ENCODE peak calls at places on chromosomes 2 and 18, in seven cellular contexts. One of them, this sample, is unnamed.

GRCh38 chr18:11512096-11513030 is 97.0 kb upstream of the SLC35G4 start:
- DNase-seq in HEK293T: no peak
- DNase-seq in skeletal muscle cell: no peak
- DNase-seq in activated T-cell treated with anti-CD3 and anti-CD28 coated beads, Interleukin-2, amount 50 U/mL, for 72 hours: no peak
- DNase-seq in activated CD8-positive, alpha-beta memory T cell treated with anti-CD3 and anti-CD28 coated beads for 48 hours: no peak
- DNase-seq in GM23338: peak
- DNase-seq in GF-D8: no peak
- DNase-seq in this sample: no peak

GRCh38 chr2:191645807-191646611 is 31.9 kb upstream of the NABP1 start:
- DNase-seq in HEK293T: no peak
- DNase-seq in skeletal muscle cell: no peak
- DNase-seq in activated T-cell treated with anti-CD3 and anti-CD28 coated beads, Interleukin-2, amount 50 U/mL, for 72 hours: no peak
- DNase-seq in activated CD8-positive, alpha-beta memory T cell treated with anti-CD3 and anti-CD28 coated beads for 48 hours: no peak
- DNase-seq in GM23338: no peak
- DNase-seq in GF-D8: no peak
- DNase-seq in this sample: no peak

GRCh38 chr2:217890445-217890844 is 112.3 kb downstream of the TNS1 start:
- DNase-seq in HEK293T: no peak
- DNase-seq in skeletal muscle cell: peak
- DNase-seq in activated T-cell treated with anti-CD3 and anti-CD28 coated beads, Interleukin-2, amount 50 U/mL, for 72 hours: no peak
- DNase-seq in activated CD8-positive, alpha-beta memory T cell treated with anti-CD3 and anti-CD28 coated beads for 48 hours: no peak
- DNase-seq in GM23338: no peak
- DNase-seq in GF-D8: no peak
- DNase-seq in this sample: no peak

GRCh38 chr18:37565138-37565984 is at the start of gene CELF4:
- DNase-seq in HEK293T: peak
- DNase-seq in skeletal muscle cell: no peak
- DNase-seq in activated T-cell treated with anti-CD3 and anti-CD28 coated beads, Interleukin-2, amount 50 U/mL, for 72 hours: no peak
- DNase-seq in activated CD8-positive, alpha-beta memory T cell treated with anti-CD3 and anti-CD28 coated beads for 48 hours: no peak
- DNase-seq in GM23338: peak
- DNase-seq in GF-D8: no peak
- DNase-seq in this sample: no peak

GRCh38 chr2:95074663-95075439 is 46.8 kb downstream of the MRPS5 start:
- DNase-seq in HEK293T: no peak
- DNase-seq in skeletal muscle cell: no peak
- DNase-seq in activated T-cell treated with anti-CD3 and anti-CD28 coated beads, Interleukin-2, amount 50 U/mL, for 72 hours: peak
- DNase-seq in activated CD8-positive, alpha-beta memory T cell treated with anti-CD3 and anti-CD28 coated beads for 48 hours: no peak
- DNase-seq in GM23338: no peak
- DNase-seq in GF-D8: no peak
- DNase-seq in this sample: peak

GRCh38 chr2:18247282-18248110 is 313.0 kb downstream of the RDH14 start:
- DNase-seq in HEK293T: no peak
- DNase-seq in skeletal muscle cell: no peak
- DNase-seq in activated T-cell treated with anti-CD3 and anti-CD28 coated beads, Interleukin-2, amount 50 U/mL, for 72 hours: no peak
- DNase-seq in activated CD8-positive, alpha-beta memory T cell treated with anti-CD3 and anti-CD28 coated beads for 48 hours: no peak
- DNase-seq in GM23338: no peak
- DNase-seq in GF-D8: no peak
- DNase-seq in this sample: no peak

GRCh38 chr18:69686861-69687260 is 260.8 kb downstream of the CD226 start:
- DNase-seq in HEK293T: no peak
- DNase-seq in skeletal muscle cell: no peak
- DNase-seq in activated T-cell treated with anti-CD3 and anti-CD28 coated beads, Interleukin-2, amount 50 U/mL, for 72 hours: no peak
- DNase-seq in activated CD8-positive, alpha-beta memory T cell treated with anti-CD3 and anti-CD28 coated beads for 48 hours: no peak
- DNase-seq in GM23338: no peak
- DNase-seq in GF-D8: no peak
- DNase-seq in this sample: no peak

GRCh38 chr2:186848873-186849578 is at the start of gene ZSWIM2:
- DNase-seq in HEK293T: peak
- DNase-seq in skeletal muscle cell: peak
- DNase-seq in activated T-cell treated with anti-CD3 and anti-CD28 coated beads, Interleukin-2, amount 50 U/mL, for 72 hours: peak
- DNase-seq in activated CD8-positive, alpha-beta memory T cell treated with anti-CD3 and anti-CD28 coated beads for 48 hours: no peak
- DNase-seq in GM23338: peak
- DNase-seq in GF-D8: no peak
- DNase-seq in this sample: peak

GRCh38 chr2:23465982-23466381 is 81.0 kb downstream of the KLHL29 start:
- DNase-seq in HEK293T: no peak
- DNase-seq in skeletal muscle cell: no peak
- DNase-seq in activated T-cell treated with anti-CD3 and anti-CD28 coated beads, Interleukin-2, amount 50 U/mL, for 72 hours: no peak
- DNase-seq in activated CD8-positive, alpha-beta memory T cell treated with anti-CD3 and anti-CD28 coated beads for 48 hours: no peak
- DNase-seq in GM23338: no peak
- DNase-seq in GF-D8: no peak
- DNase-seq in this sample: no peak

GRCh38 chr2:47601518-47602015 is 181.4 kb upstream of the MSH6 start:
- DNase-seq in HEK293T: no peak
- DNase-seq in skeletal muscle cell: no peak
- DNase-seq in activated T-cell treated with anti-CD3 and anti-CD28 coated beads, Interleukin-2, amount 50 U/mL, for 72 hours: no peak
- DNase-seq in activated CD8-positive, alpha-beta memory T cell treated with anti-CD3 and anti-CD28 coated beads for 48 hours: no peak
- DNase-seq in GM23338: no peak
- DNase-seq in GF-D8: no peak
- DNase-seq in this sample: no peak

GRCh38 chr2:190882831-190883582 is 2.4 kb downstream of the GLS start:
- DNase-seq in HEK293T: no peak
- DNase-seq in skeletal muscle cell: no peak
- DNase-seq in activated T-cell treated with anti-CD3 and anti-CD28 coated beads, Interleukin-2, amount 50 U/mL, for 72 hours: no peak
- DNase-seq in activated CD8-positive, alpha-beta memory T cell treated with anti-CD3 and anti-CD28 coated beads for 48 hours: no peak
- DNase-seq in GM23338: no peak
- DNase-seq in GF-D8: no peak
- DNase-seq in this sample: no peak

GRCh38 chr2:106011993-106012392 is 182.1 kb downstream of the UXS1 start:
- DNase-seq in HEK293T: no peak
- DNase-seq in skeletal muscle cell: no peak
- DNase-seq in activated T-cell treated with anti-CD3 and anti-CD28 coated beads, Interleukin-2, amount 50 U/mL, for 72 hours: no peak
- DNase-seq in activated CD8-positive, alpha-beta memory T cell treated with anti-CD3 and anti-CD28 coated beads for 48 hours: no peak
- DNase-seq in GM23338: no peak
- DNase-seq in GF-D8: no peak
- DNase-seq in this sample: no peak

GRCh38 chr18:59787998-59788875 is 91.0 kb upstream of the CCBE1 start:
- DNase-seq in HEK293T: peak
- DNase-seq in skeletal muscle cell: peak
- DNase-seq in activated T-cell treated with anti-CD3 and anti-CD28 coated beads, Interleukin-2, amount 50 U/mL, for 72 hours: no peak
- DNase-seq in activated CD8-positive, alpha-beta memory T cell treated with anti-CD3 and anti-CD28 coated beads for 48 hours: no peak
- DNase-seq in GM23338: no peak
- DNase-seq in GF-D8: no peak
- DNase-seq in this sample: no peak

GRCh38 chr2:1591978-1592907 is 152.1 kb downstream of the PXDN start:
- DNase-seq in HEK293T: peak
- DNase-seq in skeletal muscle cell: peak
- DNase-seq in activated T-cell treated with anti-CD3 and anti-CD28 coated beads, Interleukin-2, amount 50 U/mL, for 72 hours: no peak
- DNase-seq in activated CD8-positive, alpha-beta memory T cell treated with anti-CD3 and anti-CD28 coated beads for 48 hours: no peak
- DNase-seq in GM23338: peak
- DNase-seq in GF-D8: no peak
- DNase-seq in this sample: no peak

GRCh38 chr2:59713577-59713976 is 839.9 kb downstream of the BCL11A start:
- DNase-seq in HEK293T: no peak
- DNase-seq in skeletal muscle cell: no peak
- DNase-seq in activated T-cell treated with anti-CD3 and anti-CD28 coated beads, Interleukin-2, amount 50 U/mL, for 72 hours: no peak
- DNase-seq in activated CD8-positive, alpha-beta memory T cell treated with anti-CD3 and anti-CD28 coated beads for 48 hours: no peak
- DNase-seq in GM23338: no peak
- DNase-seq in GF-D8: no peak
- DNase-seq in this sample: no peak

GRCh38 chr2:109382946-109383345 is 230.8 kb downstream of the SEPTIN10 start:
- DNase-seq in HEK293T: no peak
- DNase-seq in skeletal muscle cell: peak
- DNase-seq in activated T-cell treated with anti-CD3 and anti-CD28 coated beads, Interleukin-2, amount 50 U/mL, for 72 hours: no peak
- DNase-seq in activated CD8-positive, alpha-beta memory T cell treated with anti-CD3 and anti-CD28 coated beads for 48 hours: no peak
- DNase-seq in GM23338: peak
- DNase-seq in GF-D8: no peak
- DNase-seq in this sample: peak

GRCh38 chr2:163601377-163601776 is 134.4 kb downstream of the FIGN start:
- DNase-seq in HEK293T: no peak
- DNase-seq in skeletal muscle cell: no peak
- DNase-seq in activated T-cell treated with anti-CD3 and anti-CD28 coated beads, Interleukin-2, amount 50 U/mL, for 72 hours: no peak
- DNase-seq in activated CD8-positive, alpha-beta memory T cell treated with anti-CD3 and anti-CD28 coated beads for 48 hours: no peak
- DNase-seq in GM23338: peak
- DNase-seq in GF-D8: no peak
- DNase-seq in this sample: no peak

GRCh38 chr2:75482398-75482797 is 78.3 kb downstream of the EVA1A start:
- DNase-seq in HEK293T: no peak
- DNase-seq in skeletal muscle cell: no peak
- DNase-seq in activated T-cell treated with anti-CD3 and anti-CD28 coated beads, Interleukin-2, amount 50 U/mL, for 72 hours: no peak
- DNase-seq in activated CD8-positive, alpha-beta memory T cell treated with anti-CD3 and anti-CD28 coated beads for 48 hours: no peak
- DNase-seq in GM23338: no peak
- DNase-seq in GF-D8: no peak
- DNase-seq in this sample: no peak

GRCh38 chr2:96622544-96622943 is 15.6 kb downstream of the KANSL3 start:
- DNase-seq in HEK293T: no peak
- DNase-seq in skeletal muscle cell: no peak
- DNase-seq in activated T-cell treated with anti-CD3 and anti-CD28 coated beads, Interleukin-2, amount 50 U/mL, for 72 hours: no peak
- DNase-seq in activated CD8-positive, alpha-beta memory T cell treated with anti-CD3 and anti-CD28 coated beads for 48 hours: no peak
- DNase-seq in GM23338: no peak
- DNase-seq in GF-D8: no peak
- DNase-seq in this sample: no peak

GRCh38 chr2:231514225-231514950 is 15.9 kb downstream of the NMUR1 start:
- DNase-seq in HEK293T: peak
- DNase-seq in skeletal muscle cell: peak
- DNase-seq in activated T-cell treated with anti-CD3 and anti-CD28 coated beads, Interleukin-2, amount 50 U/mL, for 72 hours: peak
- DNase-seq in activated CD8-positive, alpha-beta memory T cell treated with anti-CD3 and anti-CD28 coated beads for 48 hours: peak
- DNase-seq in GM23338: peak
- DNase-seq in GF-D8: peak
- DNase-seq in this sample: peak

GRCh38 chr2:219219113-219219696 is 447 bp upstream of the ABCB6 start:
- DNase-seq in HEK293T: no peak
- DNase-seq in skeletal muscle cell: no peak
- DNase-seq in activated T-cell treated with anti-CD3 and anti-CD28 coated beads, Interleukin-2, amount 50 U/mL, for 72 hours: no peak
- DNase-seq in activated CD8-positive, alpha-beta memory T cell treated with anti-CD3 and anti-CD28 coated beads for 48 hours: no peak
- DNase-seq in GM23338: peak
- DNase-seq in GF-D8: no peak
- DNase-seq in this sample: no peak

GRCh38 chr2:234495801-234496441 is 960 bp downstream of the ARL4C start:
- DNase-seq in HEK293T: no peak
- DNase-seq in skeletal muscle cell: no peak
- DNase-seq in activated T-cell treated with anti-CD3 and anti-CD28 coated beads, Interleukin-2, amount 50 U/mL, for 72 hours: peak
- DNase-seq in activated CD8-positive, alpha-beta memory T cell treated with anti-CD3 and anti-CD28 coated beads for 48 hours: no peak
- DNase-seq in GM23338: peak
- DNase-seq in GF-D8: no peak
- DNase-seq in this sample: no peak

GRCh38 chr18:76426738-76427305 is 68.2 kb downstream of the ZNF516 start:
- DNase-seq in HEK293T: peak
- DNase-seq in skeletal muscle cell: no peak
- DNase-seq in activated T-cell treated with anti-CD3 and anti-CD28 coated beads, Interleukin-2, amount 50 U/mL, for 72 hours: peak
- DNase-seq in activated CD8-positive, alpha-beta memory T cell treated with anti-CD3 and anti-CD28 coated beads for 48 hours: no peak
- DNase-seq in GM23338: peak
- DNase-seq in GF-D8: no peak
- DNase-seq in this sample: no peak

GRCh38 chr18:51300912-51301311 is 103.4 kb upstream of the MEX3C start:
- DNase-seq in HEK293T: no peak
- DNase-seq in skeletal muscle cell: no peak
- DNase-seq in activated T-cell treated with anti-CD3 and anti-CD28 coated beads, Interleukin-2, amount 50 U/mL, for 72 hours: no peak
- DNase-seq in activated CD8-positive, alpha-beta memory T cell treated with anti-CD3 and anti-CD28 coated beads for 48 hours: no peak
- DNase-seq in GM23338: no peak
- DNase-seq in GF-D8: no peak
- DNase-seq in this sample: no peak

GRCh38 chr2:239300871-239301742 is 99.7 kb downstream of the HDAC4 start:
- DNase-seq in HEK293T: no peak
- DNase-seq in skeletal muscle cell: no peak
- DNase-seq in activated T-cell treated with anti-CD3 and anti-CD28 coated beads, Interleukin-2, amount 50 U/mL, for 72 hours: no peak
- DNase-seq in activated CD8-positive, alpha-beta memory T cell treated with anti-CD3 and anti-CD28 coated beads for 48 hours: no peak
- DNase-seq in GM23338: no peak
- DNase-seq in GF-D8: no peak
- DNase-seq in this sample: no peak

GRCh38 chr2:184814428-184814827 is 216.1 kb downstream of the ZNF804A start:
- DNase-seq in HEK293T: no peak
- DNase-seq in skeletal muscle cell: no peak
- DNase-seq in activated T-cell treated with anti-CD3 and anti-CD28 coated beads, Interleukin-2, amount 50 U/mL, for 72 hours: no peak
- DNase-seq in activated CD8-positive, alpha-beta memory T cell treated with anti-CD3 and anti-CD28 coated beads for 48 hours: no peak
- DNase-seq in GM23338: peak
- DNase-seq in GF-D8: no peak
- DNase-seq in this sample: no peak

GRCh38 chr2:112583497-112584133 is 794 bp upstream of the CHCHD5 start:
- DNase-seq in HEK293T: no peak
- DNase-seq in skeletal muscle cell: no peak
- DNase-seq in activated T-cell treated with anti-CD3 and anti-CD28 coated beads, Interleukin-2, amount 50 U/mL, for 72 hours: no peak
- DNase-seq in activated CD8-positive, alpha-beta memory T cell treated with anti-CD3 and anti-CD28 coated beads for 48 hours: peak
- DNase-seq in GM23338: no peak
- DNase-seq in GF-D8: peak
- DNase-seq in this sample: no peak

GRCh38 chr2:46954951-46955571 is 39.5 kb upstream of the MCFD2 start:
- DNase-seq in HEK293T: no peak
- DNase-seq in skeletal muscle cell: peak
- DNase-seq in activated T-cell treated with anti-CD3 and anti-CD28 coated beads, Interleukin-2, amount 50 U/mL, for 72 hours: no peak
- DNase-seq in activated CD8-positive, alpha-beta memory T cell treated with anti-CD3 and anti-CD28 coated beads for 48 hours: no peak
- DNase-seq in GM23338: no peak
- DNase-seq in GF-D8: no peak
- DNase-seq in this sample: no peak

GRCh38 chr2:19676770-19677169 is 225.0 kb downstream of the TTC32 start:
- DNase-seq in HEK293T: no peak
- DNase-seq in skeletal muscle cell: no peak
- DNase-seq in activated T-cell treated with anti-CD3 and anti-CD28 coated beads, Interleukin-2, amount 50 U/mL, for 72 hours: no peak
- DNase-seq in activated CD8-positive, alpha-beta memory T cell treated with anti-CD3 and anti-CD28 coated beads for 48 hours: no peak
- DNase-seq in GM23338: peak
- DNase-seq in GF-D8: no peak
- DNase-seq in this sample: no peak

GRCh38 chr2:25620077-25620476 is 53.3 kb downstream of the DTNB start:
- DNase-seq in HEK293T: no peak
- DNase-seq in skeletal muscle cell: no peak
- DNase-seq in activated T-cell treated with anti-CD3 and anti-CD28 coated beads, Interleukin-2, amount 50 U/mL, for 72 hours: no peak
- DNase-seq in activated CD8-positive, alpha-beta memory T cell treated with anti-CD3 and anti-CD28 coated beads for 48 hours: no peak
- DNase-seq in GM23338: no peak
- DNase-seq in GF-D8: peak
- DNase-seq in this sample: no peak

GRCh38 chr2:141496805-141497204 is 634.0 kb downstream of the LRP1B start:
- DNase-seq in HEK293T: no peak
- DNase-seq in skeletal muscle cell: no peak
- DNase-seq in activated T-cell treated with anti-CD3 and anti-CD28 coated beads, Interleukin-2, amount 50 U/mL, for 72 hours: no peak
- DNase-seq in activated CD8-positive, alpha-beta memory T cell treated with anti-CD3 and anti-CD28 coated beads for 48 hours: no peak
- DNase-seq in GM23338: no peak
- DNase-seq in GF-D8: no peak
- DNase-seq in this sample: no peak